ENCODE peak calls at places on chromosomes 11 and 22, in four cellular contexts. M is mammary epithelial cell, Z is H9, E is SK-N-SH. O is an unnamed sample.

GRCh38 chr11:62336949-62337681 is at the start of gene ASRGL1:
- DNase-seq in E (peak; percentile 91), M (peak; percentile 40), Z (peak; percentile 93), O (peak; percentile 92)

GRCh38 chr22:41597635-41597953 is 8.0 kb upstream of the PMM1 start:
- DNase-seq in M (no peak), E (no peak), Z (no peak), O (no peak)

GRCh38 chr11:16791494-16791961 is 53.1 kb downstream of the C11orf58 start:
- DNase-seq in E (no peak), M (peak; percentile 87), Z (no peak), O (no peak)

GRCh38 chr11:129734654-129735053 is 81.0 kb upstream of the TMEM45B start:
- DNase-seq in M (no peak), Z (no peak), E (no peak), O (no peak)

GRCh38 chr11:74069146-74070046 is 60.5 kb upstream of the UCP3 start:
- DNase-seq in M (peak; percentile 9), Z (no peak), E (no peak), O (no peak)

GRCh38 chr11:71200172-71200716 is 52.1 kb downstream of the SHANK2 start:
- DNase-seq in E (no peak), M (no peak), Z (no peak), O (no peak)

GRCh38 chr22:49353185-49353584 is 474.5 kb downstream of the BRD1 start:
- DNase-seq in Z (peak; percentile 12), E (no peak), M (no peak), O (no peak)

GRCh38 chr11:58027341-58027740 is 3.4 kb upstream of the OR6Q1 start:
- DNase-seq in M (no peak), E (no peak), Z (no peak), O (no peak)

GRCh38 chr11:116412118-116412889 is 360.5 kb downstream of the BUD13 start:
- DNase-seq in M (no peak), E (no peak), Z (no peak), O (no peak)

GRCh38 chr11:37108436-37109204 is 510.6 kb upstream of the RAG2 start:
- DNase-seq in E (no peak), M (peak; percentile 23), Z (no peak), O (no peak)

GRCh38 chr11:102522332-102523207 is 8.0 kb downstream of the MMP7 start:
- DNase-seq in E (no peak), M (no peak), Z (no peak), O (no peak)

GRCh38 chr22:29073618-29074275 is 912 bp downstream of the KREMEN1 start:
- DNase-seq in M (no peak), Z (peak; percentile 70), E (no peak), O (no peak)

GRCh38 chr11:11291432-11292015 is 61.5 kb downstream of the CSNK2A3 start:
- DNase-seq in E (no peak), M (no peak), Z (no peak), O (no peak)

GRCh38 chr11:33689089-33689488 is 11.5 kb downstream of the C11orf91 start:
- DNase-seq in Z (no peak), M (peak; percentile 91), E (no peak), O (no peak)

GRCh38 chr11:61021661-61022212 is 50.3 kb downstream of the CD6 start:
- DNase-seq in M (no peak), Z (peak; percentile 88), E (no peak), O (no peak)

GRCh38 chr11:73317373-73317772 is 9.3 kb downstream of the ARHGEF17 start:
- DNase-seq in M (no peak), E (no peak), Z (no peak), O (no peak)

GRCh38 chr22:17159504-17159951 is 451 bp upstream of the HDHD5 start:
- DNase-seq in M (peak; percentile 64), E (no peak), Z (no peak), O (no peak)

GRCh38 chr11:68382358-68382998 is 70.1 kb downstream of the LRP5 start:
- DNase-seq in E (no peak), M (no peak), Z (no peak), O (no peak)

GRCh38 chr22:38490915-38491314 is 15.2 kb downstream of the DDX17 start:
- DNase-seq in E (no peak), M (no peak), Z (no peak), O (no peak)

GRCh38 chr11:32297629-32298028 is 137.7 kb downstream of the WT1 start:
- DNase-seq in Z (no peak), M (peak; percentile 47), E (peak; percentile 38), O (peak; percentile 49)

GRCh38 chr11:130671801-130672700 is 223.6 kb downstream of the ADAMTS15 start:
- DNase-seq in E (peak; percentile 44), Z (no peak), M (peak; percentile 61), O (no peak)

GRCh38 chr11:80204021-80204420 is 763.2 kb upstream of the TENM4 start:
- DNase-seq in Z (no peak), E (no peak), M (no peak), O (no peak)

GRCh38 chr11:1194977-1195689 is 27.7 kb upstream of the MUC5B start:
- DNase-seq in Z (no peak), E (peak; percentile 16), M (no peak), O (no peak)

GRCh38 chr11:73734996-73735395 is 25.9 kb downstream of the RAB6A start:
- DNase-seq in M (peak; percentile 8), E (no peak), Z (no peak), O (no peak)

GRCh38 chr11:30789270-30789669 is 203.1 kb upstream of the MPPED2 start:
- DNase-seq in Z (no peak), E (no peak), M (no peak), O (no peak)

GRCh38 chr11:59918494-59918893 is 19.7 kb upstream of the OOSP1 start:
- DNase-seq in E (no peak), M (peak; percentile 74), Z (no peak), O (no peak)

GRCh38 chr22:23105919-23106853 is 35.6 kb downstream of the RSPH14 start:
- DNase-seq in E (no peak), Z (no peak), M (no peak), O (no peak)

GRCh38 chr11:111335596-111335995 is 37.2 kb downstream of the POU2AF3 start:
- DNase-seq in E (no peak), M (peak; percentile 9), Z (no peak), O (no peak)

GRCh38 chr11:106391771-106392412 is 314.4 kb downstream of the AASDHPPT start:
- DNase-seq in Z (no peak), M (peak; percentile 12), E (no peak), O (no peak)

GRCh38 chr11:17686185-17686980 is 33.0 kb upstream of the MYOD1 start:
- DNase-seq in E (peak; percentile 89), Z (no peak), M (no peak), O (no peak)

GRCh38 chr22:39699631-39700348 is 129.2 kb downstream of the CACNA1I start:
- DNase-seq in Z (no peak), E (no peak), M (no peak), O (no peak)

GRCh38 chr11:134034496-134035381 is 34.1 kb upstream of the JAM3 start:
- DNase-seq in M (peak; percentile 44), E (no peak), Z (no peak), O (no peak)

DNA sequence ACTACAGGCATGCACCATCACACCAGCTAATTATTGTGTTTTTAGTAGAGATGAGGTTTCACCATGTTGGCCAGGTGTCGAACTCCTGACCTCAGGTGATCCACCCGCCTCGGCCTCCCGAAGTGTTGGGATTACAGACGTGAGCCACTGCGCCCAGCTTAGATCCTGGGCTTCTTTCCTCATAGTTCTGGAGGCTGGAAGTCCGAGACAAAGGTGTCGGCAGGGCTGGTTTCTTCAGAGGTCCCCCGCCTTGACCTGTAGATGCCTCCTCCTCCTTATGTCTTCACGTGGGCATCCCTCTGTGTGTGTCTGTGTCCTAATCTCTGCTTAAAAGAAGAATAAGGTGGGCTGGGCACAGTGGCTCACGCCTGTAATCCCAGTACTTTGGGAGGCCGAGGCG is 44.2 kb upstream of the FBLN1 start:
- DNase-seq in M (no peak), Z (no peak), E (no peak), O (no peak)
- H3K9ac ChIP-seq in M (no peak overlapping the region), Z (no peak overlapping the region), E (no peak overlapping the region), O (no peak overlapping the region)

GRCh38 chr22:35970601-35971417 is 57.8 kb downstream of the RBFOX2 start:
- DNase-seq in Z (no peak), E (no peak), M (no peak), O (no peak)
- H3K27me3 ChIP-seq in Z (no peaks in the 10 kb centered on the region), E (no peaks in the 10 kb centered on the region), M (no peaks in the 10 kb centered on the region), O (no peaks in the 10 kb centered on the region)

GRCh38 chr11:86931965-86932332 is 23.2 kb downstream of the FZD4 start:
- DNase-seq in M (peak; percentile 66), Z (no peak), E (no peak), O (no peak)
- H3K9ac ChIP-seq in M (no peak overlapping the region), Z (no peak overlapping the region), E (no peak overlapping the region), O (no peak overlapping the region)

GRCh38 chr11:64643927-64644326 is 52.9 kb downstream of the SLC22A12 start:
- DNase-seq in Z (no peak), E (no peak), M (no peak), O (no peak)

GRCh38 chr11:64642876-64643257 is 51.8 kb downstream of the SLC22A12 start:
- DNase-seq in M (no peak), Z (no peak), E (no peak), O (no peak)

GRCh38 chr11:64644348-64645242 is 53.6 kb downstream of the SLC22A12 start:
- DNase-seq in E (peak; percentile 63), Z (peak; percentile 58), M (no peak), O (no peak)

GRCh38 chr11:64642418-64642735 is 51.4 kb downstream of the SLC22A12 start:
- DNase-seq in E (no peak), M (no peak), Z (no peak), O (no peak)

GRCh38 chr11:64643258-64643881 is 52.4 kb downstream of the SLC22A12 start:
- DNase-seq in E (peak; percentile 94), M (no peak), Z (peak; percentile 77), O (no peak)
- H3K27me3 ChIP-seq in E (peaks cover 58% of the 10 kb centered on the region), M (peaks cover 33% of the 10 kb centered on the region), Z (peaks cover 39% of the 10 kb centered on the region), O (peaks cover 87% of the 10 kb centered on the region)

GRCh38 chr22:27699676-27700075 is 101.9 kb downstream of the MN1 start:
- DNase-seq in Z (no peak), E (peak; percentile 36), M (no peak), O (no peak)
- H3K9ac ChIP-seq in Z (no peak overlapping the region), E (no peak overlapping the region), M (no peak overlapping the region), O (no peak overlapping the region)

GRCh38 chr22:21652547-21653545 is 10.7 kb downstream of the SDF2L1 start:
- DNase-seq in M (no peak), Z (no peak), E (no peak), O (no peak)

GRCh38 chr22:21652010-21652546 is 10.0 kb downstream of the SDF2L1 start:
- DNase-seq in Z (peak; percentile 92), E (peak; percentile 93), M (peak; percentile 85), O (peak; percentile 90)

GRCh38 chr22:21650280-21650679 is 8.2 kb downstream of the SDF2L1 start:
- DNase-seq in E (no peak), M (no peak), Z (no peak), O (no peak)

GRCh38 chr22:21651521-21652009 is 9.5 kb downstream of the SDF2L1 start:
- DNase-seq in E (peak; percentile 71), M (no peak), Z (peak; percentile 51), O (no peak)

GRCh38 chr22:21650823-21651520 is 8.9 kb downstream of the SDF2L1 start:
- DNase-seq in E (no peak), M (no peak), Z (no peak), O (no peak)
- H3K27me3 ChIP-seq in E (no peaks in the 10 kb centered on the region), M (no peaks in the 10 kb centered on the region), Z (no peaks in the 10 kb centered on the region), O (no peaks in the 10 kb centered on the region)

DNA sequence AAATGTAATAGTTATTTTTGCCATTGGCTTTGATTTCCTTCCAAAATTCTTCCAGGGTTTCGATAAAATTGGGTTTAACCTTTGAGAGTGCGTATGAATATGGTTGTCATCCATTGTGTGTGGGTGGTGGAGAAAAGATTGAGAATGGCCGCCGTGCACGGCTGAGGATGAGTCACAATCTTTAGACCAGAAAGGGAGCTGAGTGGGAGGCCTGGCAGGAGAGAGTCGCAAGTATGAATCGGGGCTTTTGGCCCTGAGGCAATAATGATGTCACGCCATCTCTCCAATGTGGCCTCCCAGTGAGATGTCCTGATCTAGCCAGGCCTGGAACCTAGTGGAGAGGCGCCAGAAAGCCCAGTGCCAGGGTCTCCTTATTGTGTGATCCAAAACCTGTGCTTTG is 33.1 kb upstream of the SMPD1 start:
- DNase-seq in Z (no peak), E (no peak), M (peak; percentile 89), O (no peak)
- H3K9ac ChIP-seq in Z (no peak overlapping the region), E (no peak overlapping the region), M (no peak overlapping the region), O (no peak overlapping the region)